ENCODE peak calls at places on chromosomes 11 and 22, in five cellular contexts. L, D, B, H and N are unnamed samples.

GRCh38 chr11:123318623-123319022 is 111.4 kb upstream of the GRAMD1B start:
- DNase-seq in L (no peak), D (no peak), B (no peak), H (no peak), N (no peak)

GRCh38 chr11:64660706-64661105 is 62.3 kb downstream of the NRXN2 start:
- DNase-seq in L (no peak), D (no peak), B (no peak), H (no peak), N (no peak)

GRCh38 chr22:50627452-50627913 is 469 bp downstream of the ARSA start:
- DNase-seq in L (no peak), D (no peak), B (peak; percentile 31), H (no peak), N (no peak)

GRCh38 chr22:49215840-49216239 is 611.8 kb downstream of the BRD1 start:
- DNase-seq in L (no peak), D (no peak), B (no peak), H (no peak), N (no peak)

GRCh38 chr11:128709402-128709801 is 15.5 kb downstream of the FLI1 start:
- DNase-seq in L (peak; percentile 95), D (peak; percentile 49), B (no peak), H (peak; percentile 98), N (peak; percentile 71)

GRCh38 chr11:64077607-64078006 is 41.9 kb downstream of the FLRT1 start:
- DNase-seq in L (no peak), D (no peak), B (no peak), H (no peak), N (no peak)

GRCh38 chr11:130819561-130819960 is 96.7 kb downstream of the SNX19 start:
- DNase-seq in L (no peak), D (no peak), B (no peak), H (no peak), N (peak; percentile 51)

GRCh38 chr11:64743591-64744543 is at the start of gene RASGRP2:
- DNase-seq in L (peak; percentile 40), D (no peak), B (peak; percentile 84), H (no peak), N (peak; percentile 25)

GRCh38 chr11:27406498-27407354 is 43.7 kb upstream of the CCDC34 start:
- DNase-seq in L (no peak), D (no peak), B (no peak), H (no peak), N (no peak)

GRCh38 chr11:88629496-88629895 is 292.0 kb upstream of the CTSC start:
- DNase-seq in L (peak; percentile 20), D (no peak), B (no peak), H (no peak), N (no peak)

GRCh38 chr22:30922151-30922611 is 46.4 kb downstream of the MORC2 start:
- DNase-seq in L (no peak), D (no peak), B (peak; percentile 62), H (peak; percentile 11), N (peak; percentile 53)

GRCh38 chr11:20131744-20132666 is 28.3 kb downstream of the DBX1 start:
- DNase-seq in L (peak; percentile 72), D (peak; percentile 30), B (peak; percentile 70), H (peak; percentile 53), N (peak; percentile 61)

GRCh38 chr11:72814139-72814830 is at the start of gene ATG16L2:
- DNase-seq in L (peak; percentile 92), D (peak; percentile 59), B (peak; percentile 91), H (peak; percentile 65), N (peak; percentile 70)

GRCh38 chr22:49425356-49425755 is 402.3 kb downstream of the BRD1 start:
- DNase-seq in L (no peak), D (no peak), B (no peak), H (no peak), N (no peak)

GRCh38 chr22:38030311-38031133 is 26.7 kb upstream of the PICK1 start:
- DNase-seq in L (no peak), D (no peak), B (peak; percentile 51), H (no peak), N (peak; percentile 67)

GRCh38 chr22:35625763-35626162 is 8.6 kb upstream of the MB start:
- DNase-seq in L (no peak), D (no peak), B (no peak), H (no peak), N (no peak)
- TF ChIP-seq CTCF in L (no peak), D (no peak), B (no peak), H (no peak), N (no peak)

GRCh38 chr11:46347637-46348311 is 511 bp downstream of the DGKZ start:
- DNase-seq in L (no peak), D (no peak), B (peak; percentile 34), H (no peak), N (no peak)

GRCh38 chr11:46348566-46348981 is 1.3 kb downstream of the DGKZ start:
- DNase-seq in L (no peak), D (no peak), B (peak; percentile 39), H (no peak), N (no peak)

GRCh38 chr11:46345881-46346484 is 1.3 kb upstream of the DGKZ start:
- DNase-seq in L (no peak), D (no peak), B (no peak), H (no peak), N (no peak)

GRCh38 chr11:46345131-46345597 is 2.1 kb upstream of the DGKZ start:
- DNase-seq in L (no peak), D (no peak), B (peak; percentile 43), H (no peak), N (no peak)

DNA sequence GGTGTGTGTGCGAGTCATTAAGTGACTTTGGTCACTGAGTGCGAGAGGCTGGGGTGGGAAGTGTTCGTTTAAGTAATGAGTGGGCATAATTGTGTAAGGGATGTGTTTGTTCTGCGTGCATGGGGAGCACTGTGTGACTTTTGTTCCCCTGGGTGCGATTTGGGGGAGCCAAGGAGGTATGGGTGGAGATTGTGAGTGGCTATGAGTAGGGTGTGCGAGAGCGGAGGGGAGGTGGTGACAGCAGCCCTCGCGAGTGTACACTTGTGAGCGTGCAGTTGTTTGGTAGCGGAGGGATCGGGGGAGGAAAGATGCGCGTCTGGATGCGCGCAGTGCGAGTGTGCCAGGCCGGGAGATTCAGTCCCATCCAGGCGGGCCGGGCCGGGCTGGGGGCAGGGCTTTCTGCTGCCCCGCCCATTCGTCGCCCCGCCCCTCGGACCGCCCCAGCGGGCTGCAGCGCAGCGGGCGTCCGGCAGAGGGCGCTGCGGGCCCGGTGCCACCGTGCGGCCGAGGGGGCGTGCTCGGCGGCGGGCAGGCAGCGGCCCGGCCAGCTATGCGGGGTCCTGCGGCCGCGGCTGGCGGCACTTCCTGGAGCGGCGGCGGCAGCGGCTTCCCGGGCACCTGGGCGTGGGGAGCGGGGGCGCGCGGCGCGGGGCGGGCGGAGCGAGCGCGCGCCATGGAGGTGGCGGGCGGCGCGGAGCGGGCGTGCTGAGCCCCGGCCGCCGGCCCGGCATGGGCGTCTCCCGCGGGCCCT is at the start of gene DGKZ:
- DNase-seq in L (peak; percentile 87), D (peak; percentile 54), B (peak; percentile 90), H (peak; percentile 54), N (peak; percentile 68)
- TF ChIP-seq CTCF in L (peak; percentile 38), D (peak; percentile 25), B (peak; percentile 58), H (peak; percentile 39), N (no peak)

GRCh38 chr11:257766-258493 is 20.3 kb upstream of the NLRP6 start:
- DNase-seq in L (peak; percentile 12), D (no peak), B (no peak), H (no peak), N (no peak)
- TF ChIP-seq CTCF in L (peak; percentile 51), D (no peak), B (no peak), H (peak; percentile 41), N (no peak)

GRCh38 chr11:124745835-124746620 is 6.0 kb downstream of the VSIG2 start:
- DNase-seq in L (no peak), D (no peak), B (peak; percentile 68), H (no peak), N (no peak)
- TF ChIP-seq CTCF in L (peak; percentile 14), D (peak; percentile 14), B (peak; percentile 70), H (peak; percentile 57), N (peak; percentile 8)